ENCODE peak calls at places on chromosomes 3 and 15, in nine cellular contexts. F is breast epithelium, U is HFF-Myc, C is kidney, K is Calu3, Q is HFFc6, B is fibroblast of lung, A is foreskin fibroblast, S is NB4. I is an unnamed sample.

GRCh38 chr3:151440940-151441339 is 19.9 kb downstream of the IGSF10 start:
- DNase-seq in Q (no peak), C (no peak), S (no peak), A (no peak), U (no peak), K (no peak), F (no peak), B (no peak), I (no peak)

GRCh38 chr3:72791132-72791531 is 57.1 kb downstream of the SHQ1 start:
- DNase-seq in C (no peak), S (no peak), B (peak), K (no peak), U (no peak), Q (no peak), F (no peak), A (no peak), I (no peak)

GRCh38 chr15:83854314-83854713 is 200.4 kb downstream of the ADAMTSL3 start:
- DNase-seq in B (peak), F (no peak), Q (no peak), A (no peak), S (no peak), U (no peak), C (no peak), K (peak), I (no peak)

GRCh38 chr3:72255736-72256559 is 471.0 kb upstream of the PROK2 start:
- DNase-seq in K (peak), U (no peak), A (peak), Q (no peak), B (no peak), S (no peak), F (peak), C (peak), I (no peak)

GRCh38 chr15:31347067-31347975 is 20.7 kb downstream of the KLF13 start:
- DNase-seq in F (no peak), S (no peak), A (no peak), B (no peak), U (no peak), Q (no peak), K (no peak), C (no peak), I (no peak)

GRCh38 chr3:161163297-161163696 is 57.8 kb upstream of the NMD3 start:
- DNase-seq in S (peak), Q (peak), K (peak), B (peak), F (no peak), C (no peak), U (peak), A (peak), I (no peak)

GRCh38 chr3:20054549-20054987 is 14.3 kb downstream of the KAT2B start:
- DNase-seq in B (peak), K (peak), U (no peak), S (peak), F (no peak), Q (peak), C (peak), A (peak), I (peak)

GRCh38 chr3:112888388-112889085 is 41.9 kb upstream of the CD200R1L start:
- DNase-seq in S (no peak), U (no peak), K (no peak), A (no peak), F (no peak), Q (no peak), B (peak), C (no peak), I (no peak)

GRCh38 chr3:172918165-172918564 is 167.6 kb downstream of the ECT2 start:
- DNase-seq in S (no peak), Q (no peak), B (peak), U (peak), C (no peak), K (peak), A (peak), F (no peak), I (no peak)

GRCh38 chr3:32913790-32914446 is 37.5 kb upstream of the CCR4 start:
- DNase-seq in Q (peak), F (no peak), K (no peak), U (no peak), C (no peak), S (no peak), A (peak), B (peak), I (no peak)

GRCh38 chr3:99505200-99505599 is 133.2 kb upstream of the COL8A1 start:
- DNase-seq in S (no peak), Q (no peak), A (no peak), F (no peak), B (no peak), C (no peak), K (no peak), U (no peak), I (no peak)

GRCh38 chr3:125148836-125149235 is 63.7 kb downstream of the SLC12A8 start:
- DNase-seq in F (no peak), Q (no peak), A (peak), S (no peak), C (peak), B (peak), U (no peak), K (no peak), I (no peak)

GRCh38 chr3:14633819-14634424 is 17.6 kb upstream of the CCDC174 start:
- DNase-seq in B (peak), U (peak), A (peak), S (peak), C (no peak), K (peak), Q (peak), F (no peak), I (no peak)

GRCh38 chr3:46496745-46497555 is 826 bp upstream of the RTP3 start:
- DNase-seq in F (no peak), S (peak), K (peak), Q (no peak), B (no peak), U (no peak), C (no peak), A (peak), I (no peak)

DNA sequence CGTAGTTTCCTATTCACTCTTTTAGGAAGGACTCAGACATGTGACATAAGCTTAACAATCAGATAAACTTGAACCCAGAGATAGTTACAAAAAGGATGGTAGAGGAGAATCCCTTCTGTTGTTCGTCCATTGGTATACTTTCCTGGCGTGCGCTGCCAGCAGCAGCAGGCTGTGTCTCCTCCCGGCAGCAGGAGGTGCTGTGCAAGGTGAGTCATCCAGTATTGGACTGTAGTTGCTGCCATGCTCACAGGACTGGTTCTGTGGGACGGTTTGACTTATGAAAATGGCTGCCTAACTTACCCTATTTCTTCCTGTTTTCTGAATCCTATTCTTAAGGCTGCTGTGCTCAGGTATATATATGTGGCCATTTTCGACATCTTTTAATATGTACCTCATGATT is 253.4 kb upstream of the LRRC3B start:
- DNase-seq in Q (no peak), F (no peak), K (no peak), U (no peak), C (no peak), B (no peak), S (peak), A (no peak), I (no peak)
- TF ChIP-seq CTCF in Q (no peak), F (no peak), K (no peak), U (no peak), C (no peak), B (no peak), S (peak), A (no peak), I (no peak)

DNA sequence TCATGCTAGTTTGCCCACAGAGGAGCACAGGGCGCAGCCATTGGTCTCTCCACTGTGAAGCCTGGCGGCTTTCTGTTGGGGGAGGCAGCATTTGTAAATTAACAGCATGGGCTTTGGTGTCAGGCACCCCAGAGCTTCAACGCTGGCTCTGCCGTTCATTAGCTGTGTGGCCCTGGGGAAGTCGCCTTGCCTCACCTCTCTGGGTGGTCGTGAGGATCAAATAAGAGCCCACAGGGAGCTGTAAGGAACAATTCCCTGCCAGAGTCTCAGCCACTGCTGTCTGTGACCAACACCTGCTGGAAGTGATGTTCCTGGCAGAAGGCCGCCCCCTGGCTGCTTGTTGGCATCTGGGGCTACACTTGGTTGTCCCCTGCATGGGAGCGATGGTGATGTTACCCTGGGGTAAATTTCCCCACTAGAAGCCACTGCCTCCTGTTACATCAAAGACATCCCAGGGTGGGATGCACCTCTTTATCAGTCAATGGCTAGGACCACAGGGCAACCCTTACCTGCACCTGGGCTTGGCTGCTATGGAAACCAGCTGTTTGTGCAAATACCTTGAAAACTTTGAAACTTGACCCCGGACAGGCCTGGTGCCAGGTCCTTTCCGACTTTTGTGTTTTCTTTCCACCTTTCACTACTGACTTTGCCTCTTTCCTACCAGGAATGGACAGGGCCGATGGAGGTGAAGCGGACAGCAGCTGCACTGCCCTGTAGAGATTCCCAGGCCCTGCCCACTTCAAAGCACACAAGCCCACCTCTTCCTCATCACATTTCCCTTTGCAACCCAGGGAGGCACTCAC is 36.9 kb downstream of the DNASE1L3 start:
- DNase-seq in Q (no peak), S (peak), U (no peak), C (no peak), K (peak), F (peak), B (no peak), A (peak), I (no peak)
- TF ChIP-seq CTCF in Q (peak), S (peak), U (peak), C (peak), K (peak), F (no peak), B (no peak), A (peak), I (no peak)

DNA sequence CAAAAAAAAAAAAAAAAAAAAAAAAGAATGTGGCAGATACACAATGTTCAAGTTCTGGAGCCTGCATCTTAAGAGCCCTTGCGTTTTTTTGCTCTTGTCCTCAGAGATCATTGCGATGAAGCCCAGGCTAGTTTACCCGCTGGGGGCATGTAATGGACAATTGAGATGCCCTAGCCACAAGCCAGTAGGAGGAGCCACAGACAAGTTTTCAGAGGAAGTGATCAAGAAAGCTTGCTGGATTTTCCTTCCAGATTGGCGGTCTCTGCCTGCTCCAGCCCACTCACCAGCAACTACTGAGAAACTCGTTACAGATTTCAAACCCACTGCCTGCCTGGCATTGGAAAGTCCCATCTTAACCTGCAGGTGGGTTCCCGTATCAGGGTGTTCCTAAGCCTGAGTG is 192.1 kb upstream of the EOMES start:
- DNase-seq in C (no peak), K (no peak), A (no peak), S (peak), B (no peak), Q (no peak), F (no peak), U (no peak), I (no peak)
- TF ChIP-seq CTCF in C (no peak), K (no peak), A (peak), S (peak), B (no peak), Q (no peak), F (no peak), U (no peak), I (no peak)

GRCh38 chr3:150429767-150430166 is 21.7 kb downstream of the TSC22D2 start:
- DNase-seq in F (no peak), K (no peak), S (no peak), C (no peak), B (no peak), Q (no peak), U (no peak), A (no peak), I (no peak)
- TF ChIP-seq CTCF in F (no peak), K (no peak), S (no peak), C (no peak), B (no peak), Q (no peak), U (no peak), A (no peak), I (no peak)

GRCh38 chr15:70892912-70893560 is 410 bp downstream of the LRRC49 start:
- DNase-seq in K (peak), S (peak), F (no peak), A (peak), U (peak), B (peak), Q (peak), C (no peak), I (no peak)
- TF ChIP-seq CTCF in K (no peak), S (peak), F (no peak), A (peak), U (peak), B (peak), Q (peak), C (peak), I (no peak)